ENCODE peak calls at places on chromosomes 2 and 18, in seven cellular contexts. I is GM12865; C is neural crest cell; Y is OCI-LY7; R is AG09309; E is cardiac fibroblast; L is CD8-positive, alpha-beta T cell. S is an unnamed sample.

GRCh38 chr2:109368798-109369197 is 239.8 kb downstream of the SH3RF3 start:
- DNase-seq in I (no peak), C (no peak), Y (no peak), R (no peak), E (no peak), L (no peak), S (no peak)

GRCh38 chr18:62877448-62878221 is 162.3 kb downstream of the PHLPP1 start:
- DNase-seq in I (no peak), C (no peak), Y (no peak), R (peak), E (peak), L (no peak), S (no peak)

GRCh38 chr2:21774691-21775090 is 650.9 kb downstream of the TDRD15 start:
- DNase-seq in I (no peak), C (no peak), Y (no peak), R (no peak), E (peak), L (no peak), S (no peak)

GRCh38 chr2:148978736-148979135 is 59.8 kb upstream of the LYPD6B start:
- DNase-seq in I (no peak), C (no peak), Y (no peak), R (no peak), E (peak), L (no peak), S (no peak)

GRCh38 chr18:50813353-50813752 is 6.5 kb downstream of the MRO start:
- DNase-seq in I (no peak), C (no peak), Y (no peak), R (no peak), E (no peak), L (no peak), S (no peak)

GRCh38 chr18:71951021-71951420 is 593.1 kb downstream of the CBLN2 start:
- DNase-seq in I (no peak), C (no peak), Y (no peak), R (no peak), E (no peak), L (no peak), S (no peak)

GRCh38 chr2:44168684-44169154 is at the start of gene PPM1B:
- DNase-seq in I (no peak), C (peak), Y (no peak), R (no peak), E (no peak), L (peak), S (no peak)

GRCh38 chr2:229910832-229911412 is 10.9 kb downstream of the TRIP12 start:
- DNase-seq in I (peak), C (no peak), Y (peak), R (no peak), E (peak), L (no peak), S (peak)

GRCh38 chr18:26133652-26134051 is at the start of gene PSMA8:
- DNase-seq in I (peak), C (no peak), Y (no peak), R (no peak), E (no peak), L (peak), S (peak)

GRCh38 chr2:168119519-168120141 is 127.8 kb downstream of the STK39 start:
- DNase-seq in I (peak), C (peak), Y (peak), R (peak), E (peak), L (no peak), S (peak)
- TF ChIP-seq CTCF in I (peak), C (peak), Y (peak), R (peak), E (peak), L (peak), S (peak)

GRCh38 chr2:235766206-235766794 is 272.5 kb downstream of the AGAP1 start:
- DNase-seq in I (peak), C (peak), Y (peak), R (peak), E (peak), L (peak), S (peak)

GRCh38 chr2:235763816-235764215 is 270.0 kb downstream of the AGAP1 start:
- DNase-seq in I (no peak), C (no peak), Y (no peak), R (no peak), E (no peak), L (no peak), S (no peak)

GRCh38 chr2:235768606-235769005 is 274.8 kb downstream of the AGAP1 start:
- DNase-seq in I (no peak), C (no peak), Y (no peak), R (no peak), E (no peak), L (no peak), S (no peak)

GRCh38 chr2:235765181-235765820 is 271.5 kb downstream of the AGAP1 start:
- DNase-seq in I (no peak), C (no peak), Y (no peak), R (peak), E (peak), L (no peak), S (peak)

DNA sequence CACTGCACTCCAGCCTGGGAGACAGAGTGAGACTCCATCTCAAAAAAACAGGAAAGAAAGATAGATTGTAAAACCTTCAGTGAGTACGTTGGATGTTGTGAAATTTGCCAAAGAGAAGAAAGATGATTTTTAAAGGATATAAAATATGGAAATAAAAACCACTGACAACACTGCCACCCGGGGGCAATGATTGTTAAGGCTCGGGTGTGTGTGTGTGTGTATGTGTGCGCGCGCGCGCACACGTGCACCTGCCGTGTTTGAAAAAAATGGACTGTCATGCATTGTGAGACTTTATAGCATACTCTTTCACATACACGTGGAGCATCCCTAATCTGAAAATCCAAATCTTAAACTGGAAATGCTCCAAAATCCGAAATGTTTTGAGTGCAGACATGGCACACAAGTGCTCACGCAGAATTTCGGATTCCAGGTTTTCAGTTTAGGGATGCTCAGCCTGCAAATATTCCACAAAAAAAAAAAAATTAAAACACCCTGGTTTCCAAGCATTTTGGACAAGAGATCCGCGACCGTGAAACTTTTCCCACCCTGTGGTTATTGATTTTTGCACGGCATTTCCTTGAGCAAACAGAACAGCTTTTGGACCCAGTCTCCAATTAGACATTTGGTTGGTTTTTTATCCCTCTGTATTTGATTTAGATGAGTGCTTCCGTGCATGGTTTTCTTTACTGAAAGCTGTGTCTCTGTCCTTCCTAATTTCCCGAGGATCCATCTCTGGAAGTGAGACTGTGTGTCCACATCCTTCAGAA is 269.2 kb downstream of the AGAP1 start:
- DNase-seq in I (no peak), C (no peak), Y (no peak), R (no peak), E (no peak), L (no peak), S (no peak)
- TF ChIP-seq CTCF in I (no peak), C (peak), Y (peak), R (no peak), E (peak), L (no peak), S (no peak)

DNA sequence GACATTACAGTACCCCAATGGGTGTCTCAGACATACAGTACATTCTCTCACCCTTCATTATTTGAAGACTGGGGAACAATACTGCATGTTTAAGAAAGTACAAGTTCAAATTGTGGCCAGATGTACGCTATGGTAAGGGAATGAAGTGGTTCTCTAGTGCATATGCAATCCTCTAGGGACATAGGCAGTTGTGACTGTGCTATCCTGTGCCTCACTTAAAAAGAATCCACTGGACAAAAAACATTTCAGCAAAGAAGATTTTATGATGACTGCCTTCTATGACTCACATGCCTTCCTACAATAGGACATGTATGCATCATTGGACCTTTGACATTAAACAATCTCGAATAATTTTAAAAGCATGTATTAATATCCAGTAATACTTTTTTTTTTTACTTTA is 233.4 kb downstream of the CNTNAP5 start:
- DNase-seq in I (no peak), C (no peak), Y (no peak), R (no peak), E (peak), L (no peak), S (no peak)
- TF ChIP-seq CTCF in I (no peak), C (no peak), Y (no peak), R (no peak), E (no peak), L (no peak), S (no peak)

GRCh38 chr2:58954880-58955385 is 713.8 kb upstream of the FANCL start:
- DNase-seq in I (no peak), C (no peak), Y (no peak), R (no peak), E (no peak), L (no peak), S (no peak)

GRCh38 chr2:58950795-58951462 is 709.8 kb upstream of the FANCL start:
- DNase-seq in I (no peak), C (no peak), Y (no peak), R (no peak), E (no peak), L (no peak), S (no peak)
- TF ChIP-seq CTCF in I (no peak), C (no peak), Y (no peak), R (no peak), E (no peak), L (no peak), S (no peak)

DNA sequence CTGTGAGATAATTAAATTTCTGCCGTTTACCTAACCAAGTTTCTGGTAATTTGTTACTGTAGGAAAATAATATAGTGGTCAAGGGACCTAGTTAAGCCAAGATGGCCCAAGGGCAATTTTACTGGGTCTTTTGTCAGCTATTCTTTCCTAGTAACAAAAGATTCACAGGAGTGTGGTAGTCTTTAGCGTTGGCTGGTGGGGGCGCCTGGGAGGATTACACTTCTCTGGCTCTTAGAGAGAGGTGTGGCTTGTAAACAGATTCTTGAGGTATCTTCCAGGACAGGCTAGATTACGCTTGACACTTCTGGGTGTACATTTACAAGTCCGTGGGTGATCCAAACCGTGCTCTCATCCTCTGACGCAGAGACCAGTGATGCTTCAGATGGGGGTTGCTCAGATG is 3.3 kb upstream of the ACOXL start:
- DNase-seq in I (no peak), C (no peak), Y (no peak), R (no peak), E (no peak), L (no peak), S (no peak)
- TF ChIP-seq CTCF in I (no peak), C (no peak), Y (no peak), R (no peak), E (no peak), L (no peak), S (no peak)

DNA sequence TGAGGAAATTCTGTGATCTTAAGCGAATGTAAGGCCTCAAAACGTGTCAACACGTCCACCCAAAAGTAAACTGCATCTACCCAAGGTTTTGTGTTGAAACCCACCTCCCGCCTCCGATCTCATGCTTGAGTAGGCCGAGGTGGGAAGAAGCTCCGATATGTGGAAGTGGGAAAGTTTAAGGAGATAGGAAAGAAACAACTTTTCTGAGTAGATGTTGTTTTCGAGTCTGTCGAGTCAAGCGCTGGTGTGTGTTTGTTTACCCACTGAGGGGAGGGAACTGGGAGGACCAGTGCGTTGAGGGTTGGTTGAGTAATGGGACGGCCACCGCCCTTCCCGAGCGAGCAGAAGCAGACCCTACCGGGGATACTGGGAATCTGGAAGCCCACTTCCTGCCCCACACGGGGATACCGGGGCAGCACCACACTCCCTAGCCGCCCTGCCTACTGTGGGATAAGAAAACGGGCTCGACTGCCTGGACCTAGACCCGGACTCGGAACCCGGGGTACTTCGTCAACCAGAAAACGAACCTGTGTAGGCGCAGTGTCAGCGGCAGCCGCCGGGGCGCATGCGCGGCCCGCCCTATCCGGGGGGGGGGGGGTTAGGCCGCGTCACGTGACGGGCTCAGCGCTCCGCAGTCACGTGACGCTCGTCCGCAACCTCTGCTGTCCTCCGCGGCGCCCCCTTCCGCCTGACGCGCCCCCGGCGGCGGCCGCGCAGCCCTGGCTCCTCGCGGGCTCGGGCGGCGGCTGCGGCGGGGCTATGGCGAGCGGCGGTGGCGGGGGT is at the start of gene RETREG2:
- DNase-seq in I (peak), C (peak), Y (peak), R (peak), E (peak), L (peak), S (peak)
- TF ChIP-seq CTCF in I (peak), C (peak), Y (peak), R (peak), E (no peak), L (no peak), S (peak)

DNA sequence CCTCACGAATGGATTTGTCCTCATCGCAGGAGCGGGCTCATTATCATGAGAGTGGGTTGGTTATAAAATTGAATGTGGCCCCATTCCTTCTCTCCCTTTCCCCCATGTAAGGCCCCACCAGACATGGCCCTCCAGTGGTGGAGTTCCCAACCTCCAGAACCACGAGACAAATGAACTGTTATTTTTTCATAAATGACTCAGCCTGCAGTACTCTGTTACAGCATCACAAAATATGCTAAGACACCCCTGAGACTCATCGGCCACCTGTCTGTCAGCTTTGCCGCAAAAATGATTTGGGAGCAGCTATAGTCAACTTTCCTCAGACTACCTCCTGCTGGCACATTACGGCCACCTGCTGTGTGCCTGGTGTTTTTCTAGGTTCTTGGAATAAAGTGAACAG is 21.4 kb upstream of the C1QL2 start:
- DNase-seq in I (no peak), C (no peak), Y (no peak), R (no peak), E (no peak), L (no peak), S (no peak)
- TF ChIP-seq CTCF in I (no peak), C (no peak), Y (no peak), R (no peak), E (no peak), L (no peak), S (no peak)

GRCh38 chr2:29195796-29196195 is 80.6 kb downstream of the CLIP4 start:
- DNase-seq in I (no peak), C (no peak), Y (no peak), R (no peak), E (no peak), L (no peak), S (no peak)
- TF ChIP-seq CTCF in I (no peak), C (no peak), Y (no peak), R (no peak), E (no peak), L (no peak), S (no peak)

GRCh38 chr2:210092791-210093190 is 78.4 kb downstream of the KANSL1L start:
- DNase-seq in I (no peak), C (no peak), Y (no peak), R (no peak), E (no peak), L (no peak), S (no peak)
- TF ChIP-seq CTCF in I (no peak), C (peak), Y (peak), R (no peak), E (no peak), L (no peak), S (no peak)

DNA sequence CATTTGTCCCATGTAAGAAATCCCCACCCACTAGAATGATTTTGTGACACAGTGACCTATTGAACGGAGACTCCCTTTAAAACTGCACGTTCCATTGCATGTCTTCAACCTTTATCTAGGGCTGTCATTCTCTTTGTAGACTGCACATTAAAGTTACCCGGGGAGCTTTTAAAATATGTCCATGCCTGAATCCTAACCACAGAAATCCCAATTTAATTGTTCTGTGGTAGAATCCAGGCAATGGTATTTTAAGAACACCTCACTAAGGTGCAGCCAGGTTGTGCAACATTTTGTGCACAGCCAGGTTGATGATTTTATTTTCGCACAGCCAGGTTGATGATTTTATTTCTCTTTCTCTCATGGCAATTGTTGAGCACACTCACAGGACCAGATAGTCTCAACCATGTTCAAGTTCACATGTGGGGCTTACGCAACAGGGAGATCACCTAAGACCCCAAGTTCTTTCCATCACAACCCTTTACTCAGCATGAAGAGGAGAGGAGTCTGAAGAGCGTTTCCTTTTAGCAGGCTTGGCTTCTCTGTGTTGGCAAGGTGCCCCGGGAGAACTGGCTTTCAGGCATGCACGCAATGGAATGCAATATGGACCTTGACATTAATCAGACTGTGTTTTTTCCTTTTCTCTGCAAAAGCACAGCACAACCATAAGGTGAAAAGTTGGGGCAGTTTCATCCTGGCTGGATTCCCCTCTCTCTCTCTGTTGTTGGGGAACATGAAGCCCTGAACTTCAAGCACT is 467.3 kb upstream of the ETAA1 start:
- DNase-seq in I (no peak), C (no peak), Y (no peak), R (peak), E (peak), L (no peak), S (no peak)
- TF ChIP-seq CTCF in I (no peak), C (no peak), Y (no peak), R (no peak), E (no peak), L (no peak), S (no peak)

S was measured in GM20000.